ENCODE peak calls at places on chromosomes 13 and 19, in nine cellular contexts. V, N, T, D, Y, K, X, S and W are unnamed samples.

GRCh38 chr19:54114340-54114826 is 1.1 kb downstream of the TFPT start:
- DNase-seq in D (no peak), S (peak), V (peak), K (no peak), T (no peak), Y (no peak), X (peak), N (no peak), W (no peak)

GRCh38 chr13:42996584-42996983 is 4.5 kb upstream of the EPSTI1 start:
- DNase-seq in D (no peak), N (no peak), K (no peak), T (no peak), V (no peak), S (no peak), X (no peak), Y (no peak), W (no peak)

GRCh38 chr19:9130965-9131364 is 4.2 kb upstream of the OR7G3 start:
- DNase-seq in X (peak), Y (no peak), T (no peak), N (no peak), V (no peak), K (no peak), D (no peak), S (no peak), W (no peak)

GRCh38 chr13:40164137-40164536 is 502.3 kb downstream of the FOXO1 start:
- DNase-seq in V (no peak), Y (no peak), N (no peak), K (no peak), T (no peak), X (no peak), D (no peak), S (no peak), W (no peak)

GRCh38 chr19:55451522-55452380 is 8.7 kb upstream of the SHISA7 start:
- DNase-seq in T (no peak), D (no peak), Y (peak), S (no peak), K (no peak), N (no peak), V (no peak), X (no peak), W (no peak)

GRCh38 chr13:110615322-110616102 is at the start of gene NAXD:
- DNase-seq in N (peak), D (peak), V (peak), K (peak), X (peak), Y (peak), T (peak), S (peak), W (peak)

GRCh38 chr13:21434588-21434987 is 24.5 kb downstream of the ZDHHC20 start:
- DNase-seq in T (no peak), X (no peak), Y (no peak), S (no peak), D (no peak), V (no peak), N (no peak), K (no peak), W (no peak)

GRCh38 chr19:42396542-42397314 is 6.6 kb upstream of the CNFN start:
- DNase-seq in Y (peak), X (no peak), T (peak), V (peak), N (peak), D (peak), S (peak), K (peak), W (peak)

GRCh38 chr13:104426435-104426834 is 1360.2 kb upstream of the SLC10A2 start:
- DNase-seq in N (no peak), T (no peak), X (no peak), S (no peak), D (no peak), Y (no peak), V (no peak), K (no peak), W (no peak)

GRCh38 chr19:45866400-45867176 is 2.5 kb downstream of the FOXA3 start:
- DNase-seq in T (no peak), D (no peak), S (no peak), V (no peak), X (no peak), Y (no peak), K (no peak), N (no peak), W (no peak)

GRCh38 chr19:52992109-52993004 is 21.4 kb upstream of the ERVV-1 start:
- DNase-seq in S (no peak), T (peak), D (peak), X (no peak), V (no peak), Y (peak), N (peak), K (no peak), W (peak)

GRCh38 chr19:50722248-50723013 is 733 bp upstream of the CLEC11A start:
- DNase-seq in T (no peak), D (no peak), X (no peak), K (no peak), V (no peak), S (no peak), Y (peak), N (no peak), W (peak)

GRCh38 chr13:43094901-43095300 is 71.5 kb downstream of the DNAJC15 start:
- DNase-seq in S (no peak), V (no peak), X (no peak), Y (no peak), K (no peak), T (no peak), D (no peak), N (no peak), W (no peak)

GRCh38 chr13:84500016-84500415 is 617.7 kb upstream of the SLITRK1 start:
- DNase-seq in X (no peak), D (no peak), Y (no peak), N (no peak), S (no peak), T (no peak), V (no peak), K (no peak), W (no peak)

GRCh38 chr19:47663911-47664771 is 49.1 kb upstream of the EHD2 start:
- DNase-seq in N (no peak), Y (peak), D (peak), K (no peak), X (no peak), T (peak), V (peak), S (no peak), W (peak)

GRCh38 chr19:3968556-3969434 is 2.1 kb downstream of the DAPK3 start:
- DNase-seq in D (peak), V (peak), T (peak), S (no peak), N (peak), Y (peak), K (no peak), X (peak), W (peak)

GRCh38 chr13:97015661-97016350 is 21.5 kb upstream of the OXGR1 start:
- DNase-seq in D (no peak), S (no peak), N (no peak), T (no peak), K (no peak), Y (no peak), X (peak), V (no peak), W (no peak)

GRCh38 chr19:19546751-19547162 is 8.7 kb downstream of the CILP2 start:
- DNase-seq in S (no peak), Y (no peak), K (no peak), T (no peak), X (no peak), D (no peak), V (peak), N (no peak), W (no peak)

GRCh38 chr19:16497042-16497441 is 848 bp downstream of the C19orf44 start:
- DNase-seq in D (no peak), V (no peak), K (no peak), N (no peak), S (no peak), Y (no peak), T (no peak), X (no peak), W (no peak)

GRCh38 chr13:30847697-30848307 is 58.3 kb upstream of the MEDAG start:
- DNase-seq in D (no peak), S (no peak), V (no peak), X (no peak), T (peak), N (no peak), Y (no peak), K (no peak), W (no peak)

GRCh38 chr13:34853161-34853560 is 88.9 kb upstream of the NBEA start:
- DNase-seq in T (no peak), N (no peak), K (no peak), V (no peak), S (no peak), Y (no peak), D (no peak), X (no peak), W (no peak)

GRCh38 chr13:30763786-30764440 is 28.6 kb downstream of the ALOX5AP start:
- DNase-seq in D (no peak), S (no peak), V (no peak), X (no peak), T (no peak), Y (peak), K (no peak), N (no peak), W (no peak)

GRCh38 chr13:33164331-33164730 is 121.2 kb downstream of the STARD13 start:
- DNase-seq in K (no peak), Y (no peak), X (no peak), D (no peak), S (no peak), V (no peak), N (no peak), T (no peak), W (no peak)

GRCh38 chr13:36965767-36966166 is 33.4 kb downstream of the ALG5 start:
- DNase-seq in V (no peak), S (no peak), K (no peak), Y (no peak), T (no peak), X (no peak), D (no peak), N (no peak), W (no peak)

GRCh38 chr13:48156466-48156865 is 61.6 kb upstream of the MED4 start:
- DNase-seq in Y (no peak), X (peak), S (peak), V (peak), N (no peak), T (no peak), D (no peak), K (peak), W (no peak)

GRCh38 chr19:41426952-41427646 is at the start of gene B3GNT8:
- DNase-seq in V (peak), Y (peak), D (peak), T (peak), K (no peak), X (no peak), S (peak), N (peak), W (peak)

GRCh38 chr19:5676105-5676671 is 4.1 kb downstream of the MICOS13 start:
- DNase-seq in S (no peak), K (no peak), V (no peak), D (no peak), Y (no peak), X (no peak), N (no peak), T (no peak), W (no peak)

GRCh38 chr13:76398426-76398825 is 487.8 kb downstream of the KCTD12 start:
- DNase-seq in S (no peak), X (no peak), Y (no peak), V (no peak), N (no peak), K (no peak), T (no peak), D (no peak), W (no peak)

GRCh38 chr13:24076124-24076523 is 84.4 kb upstream of the SPATA13 start:
- DNase-seq in K (no peak), S (no peak), N (no peak), X (no peak), D (peak), T (no peak), Y (no peak), V (no peak), W (no peak)

GRCh38 chr13:23956106-23956505 is 58.8 kb upstream of the C1QTNF9B start:
- DNase-seq in D (no peak), V (no peak), X (no peak), K (no peak), S (peak), T (no peak), N (no peak), Y (no peak), W (no peak)

GRCh38 chr19:12801466-12802266 is at the start of the genes PRDX2 and THSD8:
- DNase-seq in N (peak), V (peak), T (peak), Y (peak), D (peak), K (no peak), S (peak), X (no peak), W (peak)

GRCh38 chr13:112635323-112635722 is 47.4 kb upstream of the TUBGCP3 start:
- DNase-seq in V (peak), S (no peak), T (no peak), D (no peak), Y (no peak), N (no peak), K (no peak), X (no peak), W (no peak)

GRCh38 chr13:113129480-113129879 is 6.9 kb downstream of the F10 start:
- DNase-seq in T (peak), V (no peak), K (no peak), N (no peak), X (no peak), Y (no peak), D (no peak), S (no peak), W (no peak)

GRCh38 chr19:47284324-47284899 is 9.7 kb downstream of the INAFM1 start:
- DNase-seq in T (no peak), X (peak), S (no peak), K (no peak), N (no peak), D (no peak), V (peak), Y (peak), W (no peak)

GRCh38 chr13:47004552-47004951 is 107.7 kb upstream of the HTR2A start:
- DNase-seq in X (no peak), K (no peak), S (no peak), N (no peak), T (no peak), V (no peak), Y (no peak), D (no peak), W (no peak)

GRCh38 chr19:35710784-35711723 is 6.7 kb downstream of the ZBTB32 start:
- DNase-seq in K (no peak), N (no peak), T (no peak), D (no peak), S (peak), V (no peak), Y (no peak), X (no peak), W (no peak)

GRCh38 chr19:23313196-23313595 is 63.0 kb upstream of the ZNF724 start:
- DNase-seq in S (no peak), D (no peak), T (no peak), Y (no peak), X (no peak), V (no peak), N (no peak), K (no peak), W (no peak)

GRCh38 chr19:45569619-45570421 is 14.8 kb downstream of the OPA3 start:
- DNase-seq in T (no peak), Y (no peak), V (peak), S (peak), N (no peak), X (no peak), K (no peak), D (peak), W (no peak)